ENCODE peak calls at places on chromosomes 2 and 18, in eight cellular contexts. B, G, N, C, V, X, Z and Y are unnamed samples.

GRCh38 chr2:38462121-38462634 is 85.1 kb upstream of the ATL2 start:
- DNase-seq in B (peak; percentile 94), G (no peak), N (peak; percentile 90), C (no peak), V (no peak), X (no peak), Z (no peak), Y (no peak)

GRCh38 chr18:47899107-47899840 is 31.2 kb downstream of the SMAD2 start:
- DNase-seq in B (no peak), G (peak; percentile 57), N (no peak), C (no peak), V (no peak), X (no peak), Z (no peak), Y (no peak)

GRCh38 chr2:105546623-105546964 is 147.7 kb upstream of the FHL2 start:
- DNase-seq in B (no peak), G (no peak), N (no peak), C (no peak), V (no peak), X (no peak), Z (no peak), Y (no peak)

GRCh38 chr18:6682437-6683111 is 46.9 kb upstream of the ARHGAP28 start:
- DNase-seq in B (no peak), G (no peak), N (peak; percentile 9), C (no peak), V (no peak), X (no peak), Z (no peak), Y (no peak)

GRCh38 chr2:234694244-234695013 is 197.5 kb upstream of the ARL4C start:
- DNase-seq in B (peak; percentile 60), G (no peak), N (peak; percentile 97), C (no peak), V (no peak), X (no peak), Z (no peak), Y (no peak)

GRCh38 chr2:85545780-85546240 is 6.8 kb downstream of the MAT2A start:
- DNase-seq in B (peak; percentile 43), G (no peak), N (peak; percentile 27), C (no peak), V (no peak), X (no peak), Z (no peak), Y (no peak)

GRCh38 chr2:174442546-174443510 is 44.0 kb downstream of the GPR155 start:
- DNase-seq in B (peak; percentile 26), G (peak; percentile 2), N (peak; percentile 83), C (no peak), V (no peak), X (no peak), Z (no peak), Y (no peak)

GRCh38 chr2:196399736-196400691 is 228.6 kb upstream of the STK17B start:
- DNase-seq in B (peak; percentile 40), G (no peak), N (peak; percentile 95), C (no peak), V (no peak), X (no peak), Z (no peak), Y (no peak)

GRCh38 chr18:57797209-57797651 is 5.9 kb downstream of the ATP8B1 start:
- DNase-seq in B (no peak), G (peak; percentile 25), N (no peak), C (no peak), V (no peak), X (no peak), Z (no peak), Y (no peak)

GRCh38 chr18:27008575-27008974 is 143.1 kb upstream of the AQP4 start:
- DNase-seq in B (no peak), G (no peak), N (no peak), C (no peak), V (no peak), X (no peak), Z (no peak), Y (no peak)

GRCh38 chr18:449374-449773 is 51.1 kb downstream of the COLEC12 start:
- DNase-seq in B (peak; percentile 35), G (peak; percentile 46), N (no peak), C (no peak), V (no peak), X (no peak), Z (peak; percentile 72), Y (no peak)

GRCh38 chr2:218993345-218994315 is at the start of gene CRYBA2:
- DNase-seq in B (no peak), G (peak; percentile 78), N (no peak), C (no peak), V (peak; percentile 16), X (no peak), Z (no peak), Y (no peak)

GRCh38 chr2:203918839-203919238 is 17.7 kb upstream of the ICOS start:
- DNase-seq in B (no peak), G (no peak), N (no peak), C (no peak), V (no peak), X (no peak), Z (no peak), Y (no peak)

GRCh38 chr2:121088251-121089004 is 196.6 kb downstream of the TFCP2L1 start:
- DNase-seq in B (no peak), G (no peak), N (peak; percentile 85), C (peak; percentile 62), V (no peak), X (no peak), Z (no peak), Y (peak; percentile 57)

GRCh38 chr2:46829240-46829970 is 86.2 kb downstream of the MCFD2 start:
- DNase-seq in B (no peak), G (no peak), N (no peak), C (no peak), V (no peak), X (no peak), Z (no peak), Y (no peak)

GRCh38 chr2:133716166-133716565 is 147.9 kb upstream of the NCKAP5 start:
- DNase-seq in B (no peak), G (no peak), N (no peak), C (no peak), V (no peak), X (no peak), Z (no peak), Y (no peak)

GRCh38 chr2:222038086-222038802 is 260.6 kb downstream of the PAX3 start:
- DNase-seq in B (no peak), G (no peak), N (peak; percentile 37), C (no peak), V (no peak), X (no peak), Z (no peak), Y (no peak)

GRCh38 chr2:59658906-59659305 is 894.5 kb downstream of the BCL11A start:
- DNase-seq in B (no peak), G (no peak), N (no peak), C (no peak), V (no peak), X (no peak), Z (no peak), Y (no peak)

GRCh38 chr18:50011813-50012445 is 183.0 kb downstream of the MYO5B start:
- DNase-seq in B (no peak), G (no peak), N (peak; percentile 62), C (no peak), V (no peak), X (no peak), Z (no peak), Y (no peak)

GRCh38 chr2:20596193-20596972 is 54.5 kb downstream of the HS1BP3 start:
- DNase-seq in B (no peak), G (peak; percentile 71), N (no peak), C (no peak), V (no peak), X (no peak), Z (peak; percentile 6), Y (no peak)

DNA sequence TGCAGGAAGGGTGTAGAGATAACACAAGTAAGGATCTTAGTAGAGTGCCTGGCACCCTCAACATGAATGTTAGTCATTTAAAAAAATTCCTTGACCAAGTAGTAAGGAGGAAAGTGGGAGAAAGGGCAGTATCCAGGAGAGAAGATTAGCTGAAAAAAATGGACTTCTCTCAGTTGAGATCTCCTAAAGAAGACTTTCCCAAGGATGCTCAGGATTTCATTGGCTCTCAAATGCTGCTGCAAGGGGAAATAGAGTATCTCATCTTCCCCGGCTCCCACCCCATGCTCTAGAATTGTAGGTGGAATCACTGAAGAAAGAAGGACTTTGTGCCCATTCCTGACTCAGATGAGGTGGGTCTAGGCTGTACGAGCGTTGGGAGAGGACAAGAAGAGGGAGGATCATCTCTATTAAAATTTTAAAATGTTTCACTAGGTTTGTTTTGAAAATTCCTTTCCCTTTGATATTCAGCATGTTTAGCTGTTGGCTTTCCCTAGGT is 231.1 kb downstream of the MYCN start:
- DNase-seq in B (no peak), G (no peak), N (no peak), C (no peak), V (no peak), X (no peak), Z (no peak), Y (no peak)
- H3K9me3 ChIP-seq in B (no peaks in the 10 kb centered on the region), G (no peaks in the 10 kb centered on the region), N (no peaks in the 10 kb centered on the region), C (no peaks in the 10 kb centered on the region), V (peaks cover 3% of the 10 kb centered on the region), X (no peaks in the 10 kb centered on the region), Z (no peaks in the 10 kb centered on the region), Y (no peaks in the 10 kb centered on the region)

GRCh38 chr2:76316691-76317090 is 606.0 kb upstream of the GCFC2 start:
- DNase-seq in B (no peak), G (no peak), N (no peak), C (no peak), V (no peak), X (no peak), Z (no peak), Y (no peak)
- H3K9me3 ChIP-seq in B (peaks cover 7% of the 10 kb centered on the region), G (no peaks in the 10 kb centered on the region), N (no peaks in the 10 kb centered on the region), C (no peaks in the 10 kb centered on the region), V (no peaks in the 10 kb centered on the region), X (no peaks in the 10 kb centered on the region), Z (no peaks in the 10 kb centered on the region), Y (no peaks in the 10 kb centered on the region)

GRCh38 chr2:127218843-127219715 is 1.0 kb downstream of the CYP27C1 start:
- DNase-seq in B (no peak), G (peak; percentile 69), N (no peak), C (no peak), V (peak; percentile 76), X (no peak), Z (no peak), Y (no peak)

GRCh38 chr2:127217470-127218325 is 2.4 kb downstream of the CYP27C1 start:
- DNase-seq in B (peak; percentile 23), G (no peak), N (no peak), C (no peak), V (no peak), X (no peak), Z (no peak), Y (no peak)

GRCh38 chr2:127220102-127220806 is at the start of gene CYP27C1:
- DNase-seq in B (no peak), G (peak; percentile 81), N (peak; percentile 25), C (no peak), V (peak; percentile 81), X (no peak), Z (no peak), Y (no peak)

GRCh38 chr2:127219716-127220090 is 396 bp downstream of the CYP27C1 start:
- DNase-seq in B (no peak), G (peak; percentile 78), N (no peak), C (no peak), V (peak; percentile 82), X (no peak), Z (peak; percentile 75), Y (no peak)

GRCh38 chr2:127220807-127221527 is 868 bp upstream of the CYP27C1 start:
- DNase-seq in B (no peak), G (peak; percentile 65), N (no peak), C (no peak), V (no peak), X (no peak), Z (no peak), Y (no peak)
- H3K9me3 ChIP-seq in B (no peaks in the 10 kb centered on the region), G (no peaks in the 10 kb centered on the region), N (no peaks in the 10 kb centered on the region), C (peaks cover 8% of the 10 kb centered on the region), V (no peaks in the 10 kb centered on the region), X (no peaks in the 10 kb centered on the region), Z (no peaks in the 10 kb centered on the region), Y (no peaks in the 10 kb centered on the region)

GRCh38 chr2:11892041-11892440 is 145.6 kb downstream of the LPIN1 start:
- DNase-seq in B (no peak), G (no peak), N (no peak), C (no peak), V (no peak), X (no peak), Z (no peak), Y (no peak)
- H3K9me3 ChIP-seq in B (no peaks in the 10 kb centered on the region), G (no peaks in the 10 kb centered on the region), N (no peaks in the 10 kb centered on the region), C (peaks cover 27% of the 10 kb centered on the region), V (peaks cover 20% of the 10 kb centered on the region), X (peaks cover 19% of the 10 kb centered on the region), Z (no peaks in the 10 kb centered on the region), Y (peaks cover 2% of the 10 kb centered on the region)